ENCODE peak calls at places on chromosome X, in five cellular contexts. U is K562, I is upper lobe of left lung, N is HepG2, L is GM12878. A is an unnamed sample.

GRCh38 chrX:107449490-107450175 is at the start of gene FRMPD3:
- ATAC-seq in I (no peak), U (no peak), L (no peak), N (peak; percentile 33), A (no peak)

GRCh38 chrX:19602866-19603620 is 87.7 kb upstream of the MAP3K15 start:
- ATAC-seq in L (no peak), I (no peak), N (no peak), U (peak; percentile 61), A (no peak)

GRCh38 chrX:107738768-107739167 is 36.8 kb downstream of the TSC22D3 start:
- ATAC-seq in N (no peak), I (no peak), U (no peak), L (no peak), A (no peak)

GRCh38 chrX:133916984-133917722 is 68.2 kb downstream of the GPC3 start:
- ATAC-seq in N (no peak), U (no peak), L (peak; percentile 73), I (no peak), A (no peak)

GRCh38 chrX:154809939-154810665 is 4.8 kb upstream of the MPP1 start:
- ATAC-seq in N (no peak), L (no peak), I (no peak), U (no peak), A (no peak)

GRCh38 chrX:150767475-150768131 is 74.4 kb downstream of the MTMR1 start:
- ATAC-seq in U (peak; percentile 71), L (peak; percentile 18), I (peak; percentile 31), N (no peak), A (no peak)

GRCh38 chrX:110182362-110182761 is 135.5 kb downstream of the AMMECR1 start:
- ATAC-seq in N (no peak), U (no peak), I (no peak), L (peak; percentile 42), A (no peak)

GRCh38 chrX:79170632-79171031 is 26.1 kb downstream of the GPR174 start:
- ATAC-seq in U (no peak), L (no peak), I (no peak), N (no peak), A (no peak)

GRCh38 chrX:48904180-48904579 is 6.5 kb downstream of the PQBP1 start:
- ATAC-seq in N (no peak), U (peak; percentile 22), I (no peak), L (no peak), A (no peak)
- TF ChIP-seq POLR2AphosphoS5 in N (no peak), U (no peak), I (no peak), L (no peak), A (no peak)

GRCh38 chrX:111888600-111888999 is 12.6 kb downstream of the TRPC5OS start:
- ATAC-seq in U (no peak), L (no peak), N (no peak), I (no peak), A (no peak)
- TF ChIP-seq EP300 in U (no peak), L (no peak), N (no peak), I (no peak), A (no peak)

GRCh38 chrX:2330487-2330886 is 170.3 kb downstream of the DHRSX start:
- ATAC-seq in N (no peak), I (no peak), L (no peak), U (no peak), A (no peak)

GRCh38 chrX:2330910-2331309 is 169.9 kb downstream of the DHRSX start:
- ATAC-seq in L (no peak), N (no peak), I (no peak), U (no peak), A (no peak)

GRCh38 chrX:2334237-2334636 is 166.5 kb downstream of the DHRSX start:
- ATAC-seq in I (no peak), U (no peak), N (no peak), L (no peak), A (no peak)

GRCh38 chrX:2336181-2336580 is 164.6 kb downstream of the DHRSX start:
- ATAC-seq in N (no peak), I (no peak), L (no peak), U (no peak), A (no peak)
- H3K9me3 ChIP-seq in N (no peaks in the 10 kb centered on the region), I (no peaks in the 10 kb centered on the region), L (peaks cover 12% of the 10 kb centered on the region), U (no peaks in the 10 kb centered on the region), A (no peaks in the 10 kb centered on the region)

GRCh38 chrX:9662148-9662547 is 103.5 kb downstream of the GPR143 start:
- ATAC-seq in U (no peak), N (no peak), I (no peak), L (no peak), A (no peak)
- TF ChIP-seq POLR2AphosphoS5 in U (no peak), N (no peak), I (no peak), L (no peak), A (no peak)

GRCh38 chrX:24146283-24146865 is 3.2 kb upstream of the ZFX start:
- ATAC-seq in L (no peak), U (no peak), N (no peak), I (no peak), A (no peak)

GRCh38 chrX:24148118-24148517 is 1.4 kb upstream of the ZFX start:
- ATAC-seq in N (no peak), U (no peak), I (no peak), L (no peak), A (no peak)

GRCh38 chrX:24144528-24144927 is 5.0 kb upstream of the ZFX start:
- ATAC-seq in N (no peak), I (no peak), U (no peak), L (no peak), A (no peak)

GRCh38 chrX:24147165-24147564 is 2.4 kb upstream of the ZFX start:
- ATAC-seq in L (no peak), U (no peak), N (no peak), I (no peak), A (no peak)

DNA sequence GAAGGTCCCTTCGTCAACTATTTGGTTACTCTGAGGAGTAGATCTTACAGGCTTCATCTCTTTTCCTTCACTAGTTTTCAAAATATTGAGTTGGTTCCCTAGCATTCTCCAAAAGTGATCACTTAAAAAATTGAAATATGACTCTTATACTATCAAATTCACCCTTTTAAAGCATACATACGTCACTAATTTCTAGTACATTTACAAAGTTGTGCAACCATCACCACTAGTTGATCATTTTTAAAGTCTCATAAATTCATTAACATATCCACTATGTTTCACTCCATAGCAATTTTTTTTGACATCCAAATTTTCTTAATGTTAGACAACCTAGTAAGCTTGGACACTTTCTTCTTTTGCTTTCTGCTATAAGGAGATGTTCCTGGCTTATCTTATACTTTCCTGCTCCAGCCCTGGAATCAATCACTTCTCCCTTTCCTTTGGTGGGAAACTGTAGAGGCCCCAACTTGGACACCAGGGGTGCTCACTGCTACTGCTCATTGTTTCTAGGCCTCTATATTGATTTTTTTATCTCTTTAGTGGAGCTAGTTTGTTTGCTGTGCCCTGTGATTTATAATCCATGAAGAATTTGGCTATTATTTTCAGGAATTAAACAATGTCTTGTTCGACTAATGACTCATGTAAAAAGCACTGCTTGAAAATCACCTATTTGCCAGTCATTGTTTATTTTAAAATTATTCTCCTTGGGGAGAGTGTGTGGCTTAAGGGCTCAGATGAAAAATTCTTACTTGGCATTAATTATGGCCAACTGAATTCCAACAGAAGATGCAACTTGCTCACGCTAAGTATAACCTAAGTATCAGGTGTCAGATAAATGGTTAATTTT is 4.0 kb upstream of the ZFX start:
- ATAC-seq in U (no peak), L (no peak), I (no peak), N (peak; percentile 34), A (no peak)
- TF ChIP-seq EP300 in U (no peak), L (no peak), I (no peak), N (no peak), A (no peak)

GRCh38 chrX:136212557-136213111 is 38.6 kb downstream of the MAP7D3 start:
- ATAC-seq in L (no peak), N (no peak), I (no peak), U (no peak), A (peak; percentile 1)
- H3K9me3 ChIP-seq in L (no peaks in the 10 kb centered on the region), N (no peaks in the 10 kb centered on the region), I (no peaks in the 10 kb centered on the region), U (no peaks in the 10 kb centered on the region), A (no peaks in the 10 kb centered on the region)

GRCh38 chrX:118495958-118496762 is 545 bp downstream of the DOCK11 start:
- ATAC-seq in U (peak; percentile 51), I (peak; percentile 72), N (peak; percentile 77), L (peak; percentile 80), A (peak; percentile 26)
- TF ChIP-seq POLR2AphosphoS5 in U (no peak), I (peak; percentile 15), N (no peak), L (peak; percentile 62), A (no peak)

GRCh38 chrX:37454537-37455285 is 105.5 kb downstream of the PRRG1 start:
- ATAC-seq in L (no peak), U (no peak), I (no peak), N (no peak), A (no peak)
- TF ChIP-seq EP300 in L (no peak), U (no peak), I (no peak), N (no peak), A (no peak)

GRCh38 chrX:114532093-114532805 is 51.6 kb upstream of the HTR2C start:
- ATAC-seq in I (no peak), L (no peak), U (no peak), N (no peak), A (no peak)
- H3K9me3 ChIP-seq in I (no peaks in the 10 kb centered on the region), L (no peaks in the 10 kb centered on the region), U (no peaks in the 10 kb centered on the region), N (no peaks in the 10 kb centered on the region), A (no peaks in the 10 kb centered on the region)

DNA sequence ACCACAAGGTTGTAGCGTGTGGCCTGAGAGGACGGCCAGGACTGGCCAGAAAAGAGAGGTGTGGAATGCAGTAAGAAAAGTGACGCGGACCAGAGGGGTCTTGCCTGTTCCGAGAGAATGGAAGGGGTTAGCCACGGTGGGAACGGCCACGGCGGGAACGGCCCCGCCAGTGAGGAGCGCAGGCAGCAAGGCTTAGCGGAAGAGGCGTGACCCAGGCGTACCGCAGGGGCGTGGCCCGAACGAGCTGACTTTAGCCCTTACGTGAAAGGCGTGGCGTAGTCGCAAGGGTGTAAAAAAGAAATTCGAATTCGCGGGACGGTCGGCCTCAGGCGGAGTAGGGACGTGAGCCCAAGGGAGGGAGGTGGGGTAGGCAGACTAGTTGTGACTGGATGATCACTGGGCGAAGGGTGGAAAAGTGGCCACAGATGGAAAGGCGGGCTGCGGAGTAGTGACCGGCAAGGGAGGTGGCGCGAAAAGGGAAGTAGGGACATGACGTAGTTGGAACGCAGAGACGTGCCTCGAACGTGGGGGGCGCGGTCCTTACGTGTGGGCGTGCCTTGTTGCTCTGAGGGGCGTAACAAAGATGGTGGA is 10.4 kb upstream of the CLTRN start:
- ATAC-seq in U (peak; percentile 92), I (peak; percentile 97), L (peak; percentile 89), N (peak; percentile 94), A (peak; percentile 95)
- TF ChIP-seq POLR2AphosphoS5 in U (peak; percentile 15), I (peak; percentile 90), L (peak; percentile 90), N (peak; percentile 47), A (peak; percentile 73)